ENCODE peak calls at places on chromosomes 16 and 17, in four cellular contexts. A, L, Z and I are unnamed samples.

GRCh38 chr17:38702166-38702899 is 2.7 kb upstream of the MLLT6 start:
- DNase-seq in A (peak), L (peak), Z (peak), I (peak)

GRCh38 chr17:55152236-55152635 is 112.5 kb upstream of the HLF start:
- DNase-seq in A (no peak), L (peak), Z (no peak), I (no peak)

GRCh38 chr16:75087040-75087979 is 29.3 kb downstream of the LDHD start:
- DNase-seq in A (no peak), L (peak), Z (no peak), I (no peak)

GRCh38 chr17:77831497-77832179 is 126.9 kb upstream of the TNRC6C start:
- DNase-seq in A (peak), L (no peak), Z (no peak), I (no peak)

GRCh38 chr17:57903961-57904360 is 51.3 kb downstream of the CUEDC1 start:
- DNase-seq in A (no peak), L (no peak), Z (no peak), I (no peak)

GRCh38 chr16:49158029-49158642 is 123.5 kb downstream of the CBLN1 start:
- DNase-seq in A (peak), L (peak), Z (no peak), I (no peak)

GRCh38 chr17:83200746-83201145 is 121.3 kb downstream of the METRNL start:
- DNase-seq in A (no peak), L (no peak), Z (no peak), I (no peak)

GRCh38 chr17:78597923-78598545 is 20.8 kb upstream of the DNAH17 start:
- DNase-seq in A (no peak), L (peak), Z (no peak), I (no peak)

GRCh38 chr16:29789775-29790182 is 772 bp upstream of the KIF22 start:
- DNase-seq in A (no peak), L (no peak), Z (no peak), I (no peak)

GRCh38 chr17:48604770-48605329 is at the start of gene HOXB6:
- DNase-seq in A (no peak), L (peak), Z (no peak), I (no peak)

GRCh38 chr16:17452931-17453330 is 17.8 kb downstream of the XYLT1 start:
- DNase-seq in A (no peak), L (no peak), Z (no peak), I (no peak)

GRCh38 chr16:1272453-1273198 is 16.8 kb downstream of the TPSD1 start:
- DNase-seq in A (no peak), L (no peak), Z (no peak), I (no peak)

GRCh38 chr17:63626551-63627228 is 4.5 kb downstream of the MAP3K3 start:
- DNase-seq in A (no peak), L (peak), Z (no peak), I (no peak)

GRCh38 chr17:71764507-71764906 is 356.3 kb upstream of the SOX9 start:
- DNase-seq in A (peak), L (no peak), Z (no peak), I (no peak)

GRCh38 chr17:5123343-5124124 is 7.7 kb downstream of the USP6 start:
- DNase-seq in A (no peak), L (no peak), Z (no peak), I (no peak)

GRCh38 chr16:57578521-57579360 is 36.3 kb downstream of the ADGRG5 start:
- DNase-seq in A (no peak), L (no peak), Z (no peak), I (no peak)

GRCh38 chr17:77783991-77784820 is 174.3 kb upstream of the TNRC6C start:
- DNase-seq in A (no peak), L (no peak), Z (peak), I (no peak)

GRCh38 chr17:77914440-77915254 is 43.9 kb upstream of the TNRC6C start:
- DNase-seq in A (peak), L (no peak), Z (no peak), I (peak)

GRCh38 chr17:74822329-74823175 is 37.1 kb downstream of the GRIN2C start:
- DNase-seq in A (no peak), L (no peak), Z (no peak), I (no peak)

GRCh38 chr16:4389051-4389955 is 17.7 kb downstream of the VASN start:
- DNase-seq in A (no peak), L (no peak), Z (no peak), I (no peak)

GRCh38 chr17:17305282-17305801 is 2.2 kb downstream of the NT5M start:
- DNase-seq in A (no peak), L (no peak), Z (peak), I (peak)

GRCh38 chr17:8243827-8244226 is 4.0 kb downstream of the CTC1 start:
- DNase-seq in A (no peak), L (no peak), Z (no peak), I (no peak)

GRCh38 chr16:56013962-56014552 is 138.9 kb upstream of the CES5A start:
- DNase-seq in A (peak), L (no peak), Z (no peak), I (no peak)

GRCh38 chr16:31277659-31278260 is 18.0 kb downstream of the ITGAM start:
- DNase-seq in A (no peak), L (no peak), Z (no peak), I (no peak)

GRCh38 chr16:23504453-23505179 is 5.7 kb downstream of the GGA2 start:
- DNase-seq in A (peak), L (peak), Z (peak), I (no peak)

GRCh38 chr16:11783319-11784047 is 13.6 kb downstream of the ZC3H7A start:
- DNase-seq in A (no peak), L (peak), Z (peak), I (peak)

GRCh38 chr17:35982409-35983191 is 1.3 kb upstream of the CCL16 start:
- DNase-seq in A (no peak), L (no peak), Z (no peak), I (no peak)

GRCh38 chr17:61218438-61218837 is 181.2 kb upstream of the TBX2 start:
- DNase-seq in A (no peak), L (peak), Z (no peak), I (no peak)

GRCh38 chr16:7318661-7319060 is 14.0 kb upstream of the RBFOX1 start:
- DNase-seq in A (no peak), L (no peak), Z (no peak), I (no peak)